ENCODE peak calls at places on chromosome 22, in four cellular contexts. N, V, H and I are unnamed samples.

GRCh38 chr22:17754233-17754925 is 19.9 kb downstream of the BID start:
- DNase-seq in H (no peak), N (no peak), V (no peak), I (peak)

GRCh38 chr22:27985323-27986275 is 66.5 kb upstream of the PITPNB start:
- DNase-seq in V (peak), N (no peak), H (no peak), I (no peak)

GRCh38 chr22:22745225-22746060 is 101.0 kb downstream of the GGTLC2 start:
- DNase-seq in V (peak), H (peak), N (peak), I (peak)

GRCh38 chr22:21657361-21658118 is 8.3 kb upstream of the PPIL2 start:
- DNase-seq in V (peak), N (peak), H (peak), I (peak)

GRCh38 chr22:48369789-48370507 is 1457.7 kb downstream of the BRD1 start:
- DNase-seq in V (peak), N (no peak), H (no peak), I (peak)

GRCh38 chr22:42868751-42869251 is 11.7 kb upstream of the ARFGAP3 start:
- DNase-seq in V (no peak), N (peak), H (no peak), I (no peak)

GRCh38 chr22:27662359-27663030 is 139.1 kb downstream of the MN1 start:
- DNase-seq in H (no peak), V (no peak), N (no peak), I (no peak)

GRCh38 chr22:27133951-27134664 is 476.7 kb downstream of the MIAT start:
- DNase-seq in V (no peak), N (peak), H (no peak), I (no peak)

GRCh38 chr22:35608088-35608487 is 9.0 kb downstream of the MB start:
- DNase-seq in H (no peak), V (no peak), N (no peak), I (no peak)

GRCh38 chr22:18023509-18024275 is 669 bp downstream of the MICAL3 start:
- DNase-seq in V (peak), N (peak), H (peak), I (peak)

GRCh38 chr22:42769574-42770447 is 49.1 kb upstream of the A4GALT start:
- DNase-seq in H (no peak), N (peak), V (no peak), I (no peak)

GRCh38 chr22:16559056-16559955 is 33.3 kb downstream of the CCT8L2 start:
- DNase-seq in V (no peak), H (no peak), N (no peak), I (no peak)

GRCh38 chr22:40635008-40635939 is 1.2 kb downstream of the MRTFA start:
- DNase-seq in H (no peak), N (peak), V (no peak), I (no peak)

GRCh38 chr22:50630376-50630775 is 2.4 kb upstream of the ARSA start:
- DNase-seq in V (no peak), H (no peak), N (no peak), I (no peak)

GRCh38 chr22:22074634-22075381 is 92.2 kb upstream of the TOP3B start:
- DNase-seq in N (no peak), V (no peak), H (no peak), I (no peak)

GRCh38 chr22:33921576-33922181 is 1.4 kb upstream of the LARGE1 start:
- DNase-seq in N (peak), V (peak), H (peak), I (peak)

GRCh38 chr22:35842954-35843353 is 125.3 kb downstream of the APOL5 start:
- DNase-seq in H (no peak), V (no peak), N (peak), I (peak)

GRCh38 chr22:47160781-47161520 is 398.5 kb downstream of the TBC1D22A start:
- DNase-seq in V (no peak), H (no peak), N (no peak), I (no peak)

GRCh38 chr22:43945632-43946390 is 9.4 kb upstream of the SAMM50 start:
- DNase-seq in V (peak), H (peak), N (peak), I (peak)
- H3K27ac ChIP-seq in V (no peak), H (no peak), N (no peak), I (no peak)

DNA sequence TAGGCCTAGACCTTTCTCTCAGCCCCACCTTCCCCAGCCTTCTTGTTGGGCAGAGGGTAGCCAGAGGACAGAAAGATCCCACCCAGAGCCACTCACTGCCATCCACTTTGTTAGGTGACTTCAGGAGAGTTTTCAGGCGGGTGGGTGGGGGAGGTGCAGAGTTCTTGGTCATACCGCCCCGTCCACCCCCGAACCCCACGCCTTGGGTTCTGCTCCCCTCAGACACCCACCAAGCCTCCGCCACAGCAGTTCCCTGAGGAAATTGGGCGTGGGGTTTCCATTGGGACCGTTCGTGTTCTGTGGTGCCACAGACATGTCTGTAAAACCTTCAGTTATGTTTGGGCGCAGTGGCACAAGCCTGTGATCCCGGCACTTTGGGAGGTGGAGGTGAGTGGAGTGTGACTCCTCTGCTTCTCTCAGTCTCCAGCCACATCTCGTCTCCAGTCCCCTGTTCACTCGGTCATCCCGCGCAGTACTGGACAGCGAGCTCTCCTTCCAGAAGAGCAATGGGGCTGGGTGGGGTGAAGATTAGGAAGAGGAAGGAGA is 1.5 kb downstream of the MIF start:
- DNase-seq in H (no peak), V (no peak), N (no peak), I (no peak)
- H3K18ac ChIP-seq in H (no peak), V (peak), N (no peak), I (no peak)

GRCh38 chr22:30265851-30266444 is 703 bp downstream of the OSM start:
- DNase-seq in V (no peak), N (no peak), H (no peak), I (no peak)
- H3K9ac ChIP-seq in V (no peak), N (no peak), H (peak), I (no peak)

DNA sequence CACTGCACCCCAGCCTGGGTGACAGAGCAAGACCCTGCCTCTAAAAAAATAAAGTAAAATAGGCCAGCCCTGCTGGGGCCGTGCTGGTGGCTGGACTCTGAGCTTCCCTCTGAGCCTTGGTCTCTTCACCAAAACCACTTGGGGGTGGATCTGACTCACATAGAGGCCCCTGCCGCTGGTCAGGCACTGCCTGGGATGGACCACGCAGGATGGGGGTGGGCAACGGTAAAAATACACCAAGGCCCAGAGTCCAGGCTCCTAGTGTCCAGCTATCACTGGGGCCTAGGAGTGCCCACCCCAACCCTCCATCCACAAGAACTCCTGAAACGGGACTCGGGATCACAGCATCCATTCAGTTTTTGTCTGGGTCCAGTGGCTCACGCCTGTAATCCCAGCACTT is 12.3 kb upstream of the UPK3A start:
- DNase-seq in H (no peak), V (no peak), N (no peak), I (no peak)
- H3K27ac ChIP-seq in H (no peak), V (no peak), N (no peak), I (no peak)

GRCh38 chr22:20123364-20124082 is 6.5 kb upstream of the TRMT2A start:
- DNase-seq in H (no peak), V (no peak), N (no peak), I (no peak)
- H3K18ac ChIP-seq in H (peak), V (no peak), N (no peak), I (no peak)

GRCh38 chr22:36863979-36864378 is 3.2 kb downstream of the NCF4 start:
- DNase-seq in V (no peak), H (no peak), N (no peak), I (no peak)

GRCh38 chr22:36862251-36863242 is 1.7 kb downstream of the NCF4 start:
- DNase-seq in N (no peak), H (no peak), V (no peak), I (no peak)

GRCh38 chr22:36864454-36865215 is 3.8 kb downstream of the NCF4 start:
- DNase-seq in N (no peak), H (no peak), V (no peak), I (no peak)

GRCh38 chr22:36865346-36865745 is 4.5 kb downstream of the NCF4 start:
- DNase-seq in H (no peak), N (no peak), V (no peak), I (peak)

DNA sequence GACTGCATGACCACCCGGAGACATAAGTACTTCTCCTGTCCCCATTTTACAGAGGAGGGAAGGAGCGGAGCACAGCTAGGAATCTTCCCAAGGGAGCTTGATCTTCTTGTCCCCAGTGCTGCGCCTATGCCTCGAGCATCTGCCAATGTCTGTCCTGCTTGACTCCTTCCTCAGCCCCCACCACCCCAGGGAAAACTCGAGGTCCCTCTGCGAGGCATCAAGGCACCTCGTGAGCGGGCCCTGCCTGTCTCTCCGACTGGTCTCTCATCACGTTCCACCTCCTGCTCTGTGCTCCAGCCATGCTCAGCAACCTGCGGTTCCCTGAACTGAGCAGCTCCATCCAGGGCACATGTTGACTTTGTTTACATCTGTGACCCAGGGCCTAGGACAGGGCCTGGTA is 2.5 kb downstream of the NCF4 start:
- DNase-seq in V (no peak), N (no peak), H (no peak), I (no peak)
- H3K9ac ChIP-seq in V (no peak), N (no peak), H (no peak), I (no peak)

GRCh38 chr22:46133588-46133855 is 16.8 kb upstream of the PPARA start:
- DNase-seq in V (no peak), H (no peak), N (no peak), I (no peak)
- H3K27ac ChIP-seq in V (no peak), H (no peak), N (no peak), I (no peak)

GRCh38 chr22:37905534-37906363 is at the start of gene MICALL1:
- DNase-seq in N (peak), V (peak), H (no peak), I (peak)
- H3K18ac ChIP-seq in N (peak), V (peak), H (peak), I (peak)

DNA sequence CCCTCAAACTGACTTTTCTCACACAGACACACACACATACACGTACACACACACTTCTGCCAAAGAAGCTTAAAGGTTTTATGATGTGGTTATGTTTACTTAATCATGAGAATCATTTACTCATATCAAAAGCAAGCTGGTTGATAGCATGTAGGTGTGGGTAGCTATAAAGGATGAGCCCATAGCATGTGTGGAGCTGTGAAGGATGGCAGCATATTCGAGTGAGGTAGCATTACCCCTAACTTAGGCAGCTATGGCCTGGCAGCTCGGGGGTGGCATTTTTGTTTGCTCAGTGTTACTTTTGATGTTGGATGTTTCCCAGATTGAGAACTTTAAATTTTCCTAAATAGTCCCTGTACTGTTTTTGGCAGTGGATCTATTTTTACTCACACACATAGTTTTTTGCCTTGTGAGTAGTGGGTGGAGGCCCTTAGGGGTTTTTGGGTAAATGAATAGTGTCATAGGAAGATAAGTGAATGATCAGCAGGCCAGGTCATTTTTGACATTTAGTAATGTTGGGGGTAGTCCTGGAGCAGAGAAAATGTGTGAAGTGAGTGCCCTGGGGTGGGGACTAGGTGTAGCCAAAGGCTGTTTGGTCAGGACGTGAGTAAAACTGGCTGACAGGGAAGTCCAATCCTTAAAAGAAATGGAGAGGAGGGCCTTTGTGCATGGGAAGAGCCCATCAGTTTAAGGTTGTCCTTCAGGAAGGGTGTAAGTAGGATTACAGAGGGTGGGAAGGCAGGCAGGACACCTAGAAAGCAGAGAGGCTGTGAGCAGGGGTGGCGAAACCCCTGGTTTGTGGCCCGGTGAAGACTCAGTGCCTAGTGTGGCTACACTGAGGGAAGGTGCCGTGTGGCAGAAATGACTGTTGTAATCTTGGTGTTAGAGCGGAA is 7.1 kb downstream of the YWHAH start:
- DNase-seq in V (no peak), N (no peak), H (no peak), I (no peak)
- H3K9ac ChIP-seq in V (no peak), N (no peak), H (no peak), I (peak)